ENCODE peak calls at places on chromosome 21, in nine cellular contexts. A is coronary artery; W is NCI-H2081; R is GF-D8; X is activated T-cell treated with anti-CD3 and anti-CD28 coated beads for 24 hours; I is stromal cell of bone marrow; J is CD8-positive, alpha-beta memory T cell; U is EH; G is NCI-H1105 treated with DMSO at 0.1 percent for 48 hours. L is an unnamed sample.

GRCh38 chr21:43318841-43319781 is 107.8 kb downstream of the SIK1 start:
- DNase-seq in A (no peak), W (no peak), R (no peak), X (no peak), I (peak), J (no peak), U (peak), G (no peak), L (peak)

GRCh38 chr21:44299085-44299457 is 782 bp upstream of the PFKL start:
- DNase-seq in A (no peak), W (no peak), R (no peak), X (no peak), I (no peak), J (no peak), U (no peak), G (no peak), L (no peak)

GRCh38 chr21:41834926-41835663 is 44.0 kb downstream of the PRDM15 start:
- DNase-seq in A (no peak), W (no peak), R (no peak), X (no peak), I (no peak), J (no peak), U (no peak), G (no peak), L (no peak)

GRCh38 chr21:27645285-27645684 is 678.4 kb upstream of the ADAMTS5 start:
- DNase-seq in A (no peak), W (no peak), R (no peak), X (no peak), I (peak), J (no peak), U (peak), G (no peak), L (no peak)

GRCh38 chr21:16071082-16071481 is 341.3 kb downstream of the USP25 start:
- DNase-seq in A (no peak), W (peak), R (no peak), X (no peak), I (peak), J (no peak), U (peak), G (peak), L (no peak)

GRCh38 chr21:31923756-31924155 is 50.9 kb downstream of the HUNK start:
- DNase-seq in A (no peak), W (no peak), R (no peak), X (no peak), I (no peak), J (no peak), U (no peak), G (no peak), L (no peak)

GRCh38 chr21:36159356-36159921 is 2.8 kb downstream of the DOP1B start:
- DNase-seq in A (no peak), W (no peak), R (peak), X (no peak), I (no peak), J (no peak), U (no peak), G (no peak), L (no peak)

GRCh38 chr21:34983680-34984086 is 65.4 kb downstream of the RUNX1 start:
- DNase-seq in A (no peak), W (no peak), R (peak), X (peak), I (peak), J (peak), U (peak), G (no peak), L (no peak)

GRCh38 chr21:34640858-34641257 is 25.9 kb upstream of the RCAN1 start:
- DNase-seq in A (no peak), W (no peak), R (no peak), X (no peak), I (peak), J (no peak), U (peak), G (no peak), L (no peak)

GRCh38 chr21:36532769-36533467 is 53.0 kb upstream of the CLDN14 start:
- DNase-seq in A (no peak), W (no peak), R (no peak), X (no peak), I (no peak), J (no peak), U (peak), G (no peak), L (no peak)

GRCh38 chr21:29342394-29342957 is 43.8 kb downstream of the BACH1 start:
- DNase-seq in A (peak), W (no peak), R (no peak), X (peak), I (peak), J (no peak), U (peak), G (no peak), L (peak)

GRCh38 chr21:42739061-42739931 is 85.9 kb downstream of the PDE9A start:
- DNase-seq in A (peak), W (no peak), R (no peak), X (no peak), I (no peak), J (no peak), U (no peak), G (no peak), L (no peak)

GRCh38 chr21:35619184-35619583 is 441.1 kb downstream of the SETD4 start:
- DNase-seq in A (no peak), W (no peak), R (no peak), X (no peak), I (peak), J (no peak), U (peak), G (no peak), L (no peak)

GRCh38 chr21:8990326-8991087 is 1530.9 kb upstream of the TPTE start:
- DNase-seq in A (no peak), W (no peak), R (no peak), X (no peak), I (no peak), J (no peak), U (peak), G (no peak), L (no peak)

GRCh38 chr21:39613029-39613934 is 542 bp downstream of the B3GALT5 start:
- DNase-seq in A (no peak), W (no peak), R (no peak), X (no peak), I (no peak), J (no peak), U (no peak), G (no peak), L (no peak)

GRCh38 chr21:44596068-44596725 is 3.9 kb upstream of the KRTAP10-6 start:
- DNase-seq in A (no peak), W (no peak), R (no peak), X (no peak), I (no peak), J (no peak), U (no peak), G (no peak), L (no peak)

GRCh38 chr21:38914531-38915385 is 109.0 kb downstream of the ETS2 start:
- DNase-seq in A (no peak), W (no peak), R (no peak), X (no peak), I (no peak), J (no peak), U (no peak), G (no peak), L (no peak)

GRCh38 chr21:42653492-42654061 is at the start of gene PDE9A:
- DNase-seq in A (no peak), W (peak), R (no peak), X (no peak), I (no peak), J (peak), U (no peak), G (peak), L (no peak)

GRCh38 chr21:44709426-44710293 is 1.7 kb downstream of the TSPEAR start:
- DNase-seq in A (peak), W (peak), R (no peak), X (no peak), I (no peak), J (no peak), U (peak), G (peak), L (no peak)